ENCODE peak calls at places on chromosomes 11 and 22, in six cellular contexts. A is IMR-90, D is HepG2, J is HCT116, N is spleen, I is erythroblast. W is an unnamed sample.

GRCh38 chr11:60485987-60486386 is 6.6 kb upstream of the MS4A12 start:
- DNase-seq in D (peak), A (no peak), I (no peak), N (peak), J (peak), W (no peak)

GRCh38 chr11:3836903-3837302 is 3.9 kb downstream of the RHOG start:
- DNase-seq in D (no peak), I (peak), J (no peak), A (no peak), N (peak), W (no peak)

GRCh38 chr11:69386594-69387408 is 92.8 kb downstream of the MYEOV start:
- DNase-seq in J (no peak), N (no peak), I (no peak), D (no peak), A (no peak), W (no peak)

GRCh38 chr22:42439821-42440674 is 7.8 kb upstream of the NFAM1 start:
- DNase-seq in J (no peak), A (peak), I (no peak), N (peak), D (no peak), W (peak)

GRCh38 chr22:40855104-40855959 is 1.1 kb downstream of the ST13 start:
- DNase-seq in D (no peak), A (no peak), I (peak), J (no peak), N (no peak), W (no peak)

GRCh38 chr11:12066799-12067508 is 43.4 kb upstream of the MICAL2 start:
- DNase-seq in N (no peak), I (no peak), D (peak), J (no peak), A (peak), W (no peak)

GRCh38 chr11:73962097-73962705 is 11.4 kb downstream of the DNAJB13 start:
- DNase-seq in J (no peak), I (no peak), N (no peak), D (no peak), A (no peak), W (no peak)

GRCh38 chr11:88246680-88247079 is 71.4 kb upstream of the RAB38 start:
- DNase-seq in A (peak), J (no peak), I (no peak), N (no peak), D (no peak), W (no peak)

GRCh38 chr11:119056397-119056999 is 507 bp downstream of the HYOU1 start:
- DNase-seq in A (peak), I (no peak), D (no peak), J (no peak), N (no peak), W (peak)

GRCh38 chr11:122995526-122995925 is 13.9 kb upstream of the BSX start:
- DNase-seq in A (no peak), J (no peak), D (no peak), N (no peak), I (no peak), W (no peak)

GRCh38 chr11:120571476-120571875 is 59.9 kb downstream of the GRIK4 start:
- DNase-seq in D (no peak), N (peak), J (no peak), I (no peak), A (no peak), W (no peak)

GRCh38 chr22:21013742-21014201 is 1.2 kb upstream of the P2RX6 start:
- DNase-seq in N (no peak), A (no peak), I (no peak), D (no peak), J (no peak), W (no peak)

GRCh38 chr11:63920126-63920869 is 3.3 kb upstream of the RCOR2 start:
- DNase-seq in D (peak), N (no peak), J (no peak), I (no peak), A (no peak), W (no peak)
- TF ChIP-seq POLR2A in D (no peak), N (no peak), J (peak), I (no peak), A (no peak), W (no peak)

GRCh38 chr11:126062679-126063509 is at the start of gene CDON:
- DNase-seq in I (peak), A (peak), N (peak), J (peak), D (peak), W (peak)
- TF ChIP-seq POLR2A in I (no peak), A (no peak), N (no peak), J (no peak), D (peak), W (no peak)

DNA sequence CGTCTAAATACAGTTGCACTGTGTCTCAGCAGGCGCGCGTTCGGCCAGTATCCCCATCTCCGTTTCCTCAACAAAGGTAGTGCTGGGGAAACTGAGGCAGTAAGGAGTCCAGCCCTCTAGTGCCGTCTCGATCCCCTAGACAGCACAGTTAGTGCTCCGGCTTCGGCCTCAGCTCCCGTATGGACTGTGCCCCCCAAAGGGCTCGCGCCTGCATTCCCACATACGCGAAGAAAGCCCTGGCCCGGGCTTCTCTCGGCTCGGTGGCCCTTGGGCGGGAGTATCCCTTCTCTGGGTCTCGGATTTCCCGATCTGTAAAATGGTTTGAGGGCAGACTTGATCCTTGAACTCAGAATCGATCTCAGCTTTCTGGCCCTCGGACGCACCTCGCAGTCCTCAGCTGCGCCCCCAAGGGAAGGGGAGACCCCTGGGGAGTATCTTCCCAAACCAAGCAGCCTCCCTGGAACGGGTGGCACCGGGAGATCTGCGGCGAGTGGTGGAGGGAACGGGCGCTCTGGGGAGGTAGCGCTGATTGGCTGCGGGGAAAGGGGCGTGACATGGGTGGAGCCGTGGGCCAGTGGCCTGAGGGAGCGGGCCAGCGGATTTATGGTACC is 759 bp upstream of the PEX16 start:
- DNase-seq in D (peak), I (peak), J (no peak), N (peak), A (peak), W (peak)
- TF ChIP-seq POLR2A in D (peak), I (no peak), J (no peak), N (no peak), A (no peak), W (peak)

DNA sequence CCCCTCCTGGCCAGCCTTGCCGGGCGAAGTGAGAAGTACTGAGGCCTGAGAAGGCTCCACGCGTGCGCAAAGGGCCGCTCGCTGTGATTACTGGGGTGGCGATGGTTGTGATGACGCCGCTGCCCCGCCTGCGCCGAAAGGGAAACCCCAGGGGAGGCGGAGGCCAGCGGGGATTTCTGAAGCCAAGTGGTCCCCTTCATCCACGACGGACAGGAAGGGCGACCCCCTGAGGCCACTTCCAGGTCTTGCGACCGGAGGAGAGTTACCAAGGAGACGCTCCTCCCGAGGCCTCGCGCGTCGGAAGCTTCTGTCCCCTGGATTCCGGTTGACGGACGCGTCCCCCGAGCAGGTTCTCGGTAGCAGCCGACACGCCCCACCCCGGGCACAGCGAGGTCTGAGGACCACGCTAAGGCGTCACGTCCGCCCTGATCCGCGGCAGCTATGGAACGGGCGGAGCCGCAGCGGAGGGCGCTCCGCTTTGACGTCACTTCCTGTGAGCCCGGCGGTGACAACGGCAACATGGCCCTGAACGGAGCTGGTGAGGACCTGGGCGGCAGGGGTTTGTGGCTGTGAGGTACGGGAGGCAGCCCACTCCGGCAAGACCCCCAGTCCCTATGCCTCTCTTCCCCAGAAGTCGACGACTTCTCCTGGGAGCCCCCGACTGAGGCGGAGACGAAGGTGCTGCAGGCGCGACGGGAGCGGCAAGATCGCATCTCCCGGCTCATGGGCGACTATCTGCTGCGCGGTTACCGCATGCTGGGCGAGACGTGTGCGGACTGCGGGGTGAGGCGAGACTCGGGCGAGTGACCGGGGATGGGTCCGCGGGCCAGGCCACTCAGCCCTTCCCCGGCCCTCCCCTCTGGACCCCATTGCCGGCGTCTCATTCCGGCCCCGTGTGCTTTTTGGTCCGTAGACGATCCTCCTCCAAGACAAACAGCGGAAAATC is at the start of gene ZNRD2:
- DNase-seq in I (peak), D (peak), A (peak), J (peak), N (peak), W (peak)
- TF ChIP-seq POLR2A in I (peak), D (no peak), A (peak), J (peak), N (peak), W (peak)

GRCh38 chr11:10984250-10984649 is 126.4 kb upstream of the ZBED5 start:
- DNase-seq in J (peak), D (no peak), I (no peak), N (no peak), A (no peak), W (no peak)
- TF ChIP-seq POLR2A in J (no peak), D (no peak), I (no peak), N (no peak), A (no peak), W (no peak)

W was measured in H54.